ENCODE peak calls at places on chromosomes 5 and 9, in four cellular contexts. K is CD4-positive, alpha-beta memory T cell; E is right cardiac atrium; A is HEK293T. Z is an unnamed sample.

GRCh38 chr5:150630459-150631325 is 9.8 kb upstream of the SYNPO start:
- DNase-seq in K (no peak), E (peak), A (no peak), Z (no peak)

GRCh38 chr9:112037281-112038016 is 137.6 kb downstream of the SUSD1 start:
- DNase-seq in A (no peak), E (no peak), K (peak), Z (peak)

GRCh38 chr5:159764283-159764927 is 151.9 kb upstream of the ADRA1B start:
- DNase-seq in A (no peak), E (no peak), K (no peak), Z (no peak)

GRCh38 chr5:177304392-177305119 is 957 bp downstream of the PRELID1 start:
- DNase-seq in K (no peak), E (peak), A (no peak), Z (no peak)

GRCh38 chr9:38333047-38333446 is 59.5 kb upstream of the ALDH1B1 start:
- DNase-seq in A (no peak), K (no peak), E (no peak), Z (no peak)

GRCh38 chr5:54900906-54901725 is 84.3 kb downstream of the ESM1 start:
- DNase-seq in A (no peak), E (no peak), K (no peak), Z (no peak)

GRCh38 chr9:131734165-131734610 is 5.7 kb downstream of the RAPGEF1 start:
- DNase-seq in K (peak), E (peak), A (no peak), Z (no peak)

GRCh38 chr9:121609845-121610637 is 41.4 kb upstream of the DAB2IP start:
- DNase-seq in E (no peak), K (no peak), A (no peak), Z (no peak)

GRCh38 chr9:136482046-136482792 is 621 bp downstream of the SEC16A start:
- DNase-seq in K (peak), A (no peak), E (peak), Z (peak)

GRCh38 chr9:124008307-124008854 is 3.2 kb upstream of the LHX2 start:
- DNase-seq in A (no peak), K (no peak), E (no peak), Z (no peak)

GRCh38 chr5:95863383-95863757 is 40.8 kb upstream of the GLRX start:
- DNase-seq in E (no peak), A (no peak), K (no peak), Z (no peak)

GRCh38 chr9:115167175-115167574 is 49.2 kb upstream of the TNC start:
- DNase-seq in K (no peak), A (no peak), E (no peak), Z (no peak)

GRCh38 chr9:68705636-68706578 is 867 bp downstream of the PIP5K1B start:
- DNase-seq in K (no peak), E (peak), A (peak), Z (no peak)

GRCh38 chr9:73643379-73644013 is 491.8 kb downstream of the ANXA1 start:
- DNase-seq in A (no peak), E (no peak), K (no peak), Z (no peak)

GRCh38 chr9:3824062-3824461 is 298.3 kb upstream of the RFX3 start:
- DNase-seq in E (no peak), A (no peak), K (no peak), Z (no peak)

GRCh38 chr5:157820593-157821252 is 38.2 kb downstream of the CLINT1 start:
- DNase-seq in A (peak), E (no peak), K (peak), Z (peak)

GRCh38 chr9:89778100-89779085 is 173.6 kb downstream of the GADD45G start:
- DNase-seq in E (peak), A (no peak), K (no peak), Z (no peak)

GRCh38 chr5:170913573-170913972 is 51.8 kb downstream of the RANBP17 start:
- DNase-seq in K (no peak), E (no peak), A (no peak), Z (no peak)

GRCh38 chr5:10761842-10762165 is 770 bp upstream of the DAP start:
- DNase-seq in E (no peak), A (no peak), K (no peak), Z (no peak)